ENCODE peak calls at places on chromosome 2, in five cellular contexts. One of them, this sample, is unnamed.

GRCh38 chr2:39164089-39164488 is 43.2 kb upstream of the SOS1 start:
- DNase-seq in choroid plexus epithelial cell: no peak
- DNase-seq in keratinocyte: no peak
- DNase-seq in NCI-H1105: no peak
- DNase-seq in AG09319: no peak
- DNase-seq in this sample: no peak

GRCh38 chr2:238645716-238646115 is 202.2 kb upstream of the TWIST2 start:
- DNase-seq in choroid plexus epithelial cell: no peak
- DNase-seq in keratinocyte: no peak
- DNase-seq in NCI-H1105: no peak
- DNase-seq in AG09319: no peak
- DNase-seq in this sample: no peak

GRCh38 chr2:177143444-177143843 is 69.2 kb upstream of the HNRNPA3 start:
- DNase-seq in choroid plexus epithelial cell: peak
- DNase-seq in keratinocyte: no peak
- DNase-seq in NCI-H1105: no peak
- DNase-seq in AG09319: no peak
- DNase-seq in this sample: no peak

GRCh38 chr2:62032096-62032495 is 126.6 kb downstream of the COMMD1 start:
- DNase-seq in choroid plexus epithelial cell: no peak
- DNase-seq in keratinocyte: no peak
- DNase-seq in NCI-H1105: no peak
- DNase-seq in AG09319: no peak
- DNase-seq in this sample: no peak

GRCh38 chr2:197159681-197160211 is 150.8 kb downstream of the ANKRD44 start:
- DNase-seq in choroid plexus epithelial cell: peak
- DNase-seq in keratinocyte: no peak
- DNase-seq in NCI-H1105: no peak
- DNase-seq in AG09319: no peak
- DNase-seq in this sample: no peak

GRCh38 chr2:201500534-201500933 is 49.0 kb downstream of the STRADB start:
- DNase-seq in choroid plexus epithelial cell: peak
- DNase-seq in keratinocyte: peak
- DNase-seq in NCI-H1105: no peak
- DNase-seq in AG09319: no peak
- DNase-seq in this sample: peak

GRCh38 chr2:7646024-7646423 is 728.8 kb downstream of the RNF144A start:
- DNase-seq in choroid plexus epithelial cell: no peak
- DNase-seq in keratinocyte: no peak
- DNase-seq in NCI-H1105: no peak
- DNase-seq in AG09319: no peak
- DNase-seq in this sample: no peak

GRCh38 chr2:200218645-200219044 is 87.8 kb upstream of the SPATS2L start:
- DNase-seq in choroid plexus epithelial cell: no peak
- DNase-seq in keratinocyte: no peak
- DNase-seq in NCI-H1105: no peak
- DNase-seq in AG09319: no peak
- DNase-seq in this sample: no peak

GRCh38 chr2:75603477-75603876 is 42.7 kb upstream of the EVA1A start:
- DNase-seq in choroid plexus epithelial cell: no peak
- DNase-seq in keratinocyte: no peak
- DNase-seq in NCI-H1105: no peak
- DNase-seq in AG09319: no peak
- DNase-seq in this sample: no peak

GRCh38 chr2:9914384-9915065 is 37.0 kb upstream of the GRHL1 start:
- DNase-seq in choroid plexus epithelial cell: peak
- DNase-seq in keratinocyte: peak
- DNase-seq in NCI-H1105: no peak
- DNase-seq in AG09319: no peak
- DNase-seq in this sample: peak

GRCh38 chr2:86223098-86223681 is 23.9 kb downstream of the MRPL35 start:
- DNase-seq in choroid plexus epithelial cell: peak
- DNase-seq in keratinocyte: no peak
- DNase-seq in NCI-H1105: no peak
- DNase-seq in AG09319: no peak
- DNase-seq in this sample: no peak

GRCh38 chr2:226701052-226701451 is 98.6 kb downstream of the IRS1 start:
- DNase-seq in choroid plexus epithelial cell: peak
- DNase-seq in keratinocyte: no peak
- DNase-seq in NCI-H1105: no peak
- DNase-seq in AG09319: peak
- DNase-seq in this sample: peak

GRCh38 chr2:36952748-36953197 is 13.6 kb downstream of the STRN start:
- DNase-seq in choroid plexus epithelial cell: no peak
- DNase-seq in keratinocyte: peak
- DNase-seq in NCI-H1105: no peak
- DNase-seq in AG09319: no peak
- DNase-seq in this sample: no peak

GRCh38 chr2:219112651-219113338 is 47.8 kb downstream of the NHEJ1 start:
- DNase-seq in choroid plexus epithelial cell: no peak
- DNase-seq in keratinocyte: no peak
- DNase-seq in NCI-H1105: no peak
- DNase-seq in AG09319: no peak
- DNase-seq in this sample: no peak

GRCh38 chr2:15780234-15780633 is 160.1 kb upstream of the MYCN start:
- DNase-seq in choroid plexus epithelial cell: no peak
- DNase-seq in keratinocyte: no peak
- DNase-seq in NCI-H1105: no peak
- DNase-seq in AG09319: no peak
- DNase-seq in this sample: no peak

GRCh38 chr2:30470426-30470825 is 23.4 kb downstream of the LCLAT1 start:
- DNase-seq in choroid plexus epithelial cell: no peak
- DNase-seq in keratinocyte: no peak
- DNase-seq in NCI-H1105: no peak
- DNase-seq in AG09319: no peak
- DNase-seq in this sample: no peak

GRCh38 chr2:114010001-114010400 is 120.1 kb downstream of the ACTR3 start:
- DNase-seq in choroid plexus epithelial cell: no peak
- DNase-seq in keratinocyte: peak
- DNase-seq in NCI-H1105: no peak
- DNase-seq in AG09319: no peak
- DNase-seq in this sample: no peak

GRCh38 chr2:26345554-26346453 is at the start of gene SELENOI:
- DNase-seq in choroid plexus epithelial cell: peak
- DNase-seq in keratinocyte: peak
- DNase-seq in NCI-H1105: peak
- DNase-seq in AG09319: peak
- DNase-seq in this sample: peak

GRCh38 chr2:88054300-88055048 is 1.1 kb downstream of the KRCC1 start:
- DNase-seq in choroid plexus epithelial cell: peak
- DNase-seq in keratinocyte: no peak
- DNase-seq in NCI-H1105: no peak
- DNase-seq in AG09319: no peak
- DNase-seq in this sample: no peak

GRCh38 chr2:190603374-190603773 is 45.5 kb upstream of the NAB1 start:
- DNase-seq in choroid plexus epithelial cell: no peak
- DNase-seq in keratinocyte: no peak
- DNase-seq in NCI-H1105: no peak
- DNase-seq in AG09319: no peak
- DNase-seq in this sample: no peak

GRCh38 chr2:113174369-113174735 is 581 bp downstream of the PSD4 start:
- DNase-seq in choroid plexus epithelial cell: no peak
- DNase-seq in keratinocyte: no peak
- DNase-seq in NCI-H1105: no peak
- DNase-seq in AG09319: no peak
- DNase-seq in this sample: no peak

GRCh38 chr2:201909961-201910361 is 103.6 kb downstream of the CDK15 start:
- DNase-seq in choroid plexus epithelial cell: peak
- DNase-seq in keratinocyte: no peak
- DNase-seq in NCI-H1105: no peak
- DNase-seq in AG09319: peak
- DNase-seq in this sample: no peak

GRCh38 chr2:231662028-231662810 is 46.1 kb upstream of the PTMA start:
- DNase-seq in choroid plexus epithelial cell: peak
- DNase-seq in keratinocyte: peak
- DNase-seq in NCI-H1105: no peak
- DNase-seq in AG09319: peak
- DNase-seq in this sample: peak

GRCh38 chr2:177363332-177363731 is 29.2 kb upstream of the AGPS start:
- DNase-seq in choroid plexus epithelial cell: no peak
- DNase-seq in keratinocyte: no peak
- DNase-seq in NCI-H1105: no peak
- DNase-seq in AG09319: no peak
- DNase-seq in this sample: no peak

GRCh38 chr2:101794141-101794540 is 96.6 kb downstream of the MAP4K4 start:
- DNase-seq in choroid plexus epithelial cell: peak
- DNase-seq in keratinocyte: no peak
- DNase-seq in NCI-H1105: no peak
- DNase-seq in AG09319: no peak
- DNase-seq in this sample: no peak

GRCh38 chr2:74440005-74440377 is 1.7 kb downstream of the RTKN start:
- DNase-seq in choroid plexus epithelial cell: peak
- DNase-seq in keratinocyte: no peak
- DNase-seq in NCI-H1105: no peak
- DNase-seq in AG09319: no peak
- DNase-seq in this sample: no peak

GRCh38 chr2:150888337-150888736 is 373.3 kb downstream of the RBM43 start:
- DNase-seq in choroid plexus epithelial cell: peak
- DNase-seq in keratinocyte: no peak
- DNase-seq in NCI-H1105: no peak
- DNase-seq in AG09319: no peak
- DNase-seq in this sample: no peak